ENCODE peak calls at places on chromosomes 16 and 17, in four cellular contexts. P is mesenchymal stem cell, T is IMR-90, S is H9. F is an unnamed sample.

GRCh38 chr17:81528651-81529436 is 667 bp downstream of the FSCN2 start:
- DNase-seq in P (no peak), T (no peak), S (no peak), F (no peak)

GRCh38 chr17:74746922-74747321 is 1.5 kb upstream of the NHERF1 start:
- DNase-seq in P (peak; percentile 63), T (no peak), S (no peak), F (no peak)

GRCh38 chr17:1561420-1562177 is 993 bp downstream of the PITPNA start:
- DNase-seq in P (peak; percentile 44), T (no peak), S (no peak), F (no peak)

GRCh38 chr17:81443269-81443668 is 48.0 kb downstream of the BAHCC1 start:
- DNase-seq in P (no peak), T (no peak), S (no peak), F (no peak)

GRCh38 chr16:27428035-27428785 is 26.2 kb downstream of the IL21R start:
- DNase-seq in P (no peak), T (no peak), S (peak; percentile 24), F (no peak)

GRCh38 chr16:23227529-23227928 is 45.0 kb downstream of the SCNN1G start:
- DNase-seq in P (no peak), T (no peak), S (no peak), F (no peak)

GRCh38 chr17:51653902-51654301 is 393.6 kb downstream of the UTP18 start:
- DNase-seq in P (no peak), T (no peak), S (peak; percentile 67), F (no peak)

GRCh38 chr17:74448774-74449173 is 16.9 kb downstream of the GPRC5C start:
- DNase-seq in P (no peak), T (no peak), S (no peak), F (no peak)

GRCh38 chr17:43342601-43342905 is 56.2 kb upstream of the ARL4D start:
- DNase-seq in P (no peak), T (no peak), S (no peak), F (no peak)

GRCh38 chr17:51734976-51735375 is 423.5 kb downstream of the CA10 start:
- DNase-seq in P (no peak), T (no peak), S (no peak), F (no peak)

DNA sequence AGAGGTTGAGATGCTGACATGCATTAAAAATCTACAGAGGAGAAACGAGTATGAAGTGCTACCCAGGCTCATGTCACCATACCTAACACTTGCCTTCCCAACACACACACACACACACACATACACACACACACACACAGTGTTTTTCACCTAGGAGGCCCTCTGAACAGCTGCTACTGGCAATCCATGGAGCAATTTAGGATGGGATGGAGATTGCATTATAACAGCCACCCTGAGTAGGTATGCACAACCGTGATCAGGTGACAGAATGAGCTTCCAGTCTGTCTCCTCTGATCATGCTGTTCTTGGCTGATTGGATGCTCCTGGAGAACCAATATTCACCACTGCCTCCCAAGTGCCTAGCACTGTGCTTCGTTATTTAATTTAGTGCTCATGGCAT is 528.5 kb upstream of the CDH5 start:
- DNase-seq in P (no peak), T (no peak), S (no peak), F (no peak)
- H3K79me1 ChIP-seq in P (no peaks in the 10 kb centered on the region), T (no peaks in the 10 kb centered on the region), S (no peaks in the 10 kb centered on the region), F (no peaks in the 10 kb centered on the region)

DNA sequence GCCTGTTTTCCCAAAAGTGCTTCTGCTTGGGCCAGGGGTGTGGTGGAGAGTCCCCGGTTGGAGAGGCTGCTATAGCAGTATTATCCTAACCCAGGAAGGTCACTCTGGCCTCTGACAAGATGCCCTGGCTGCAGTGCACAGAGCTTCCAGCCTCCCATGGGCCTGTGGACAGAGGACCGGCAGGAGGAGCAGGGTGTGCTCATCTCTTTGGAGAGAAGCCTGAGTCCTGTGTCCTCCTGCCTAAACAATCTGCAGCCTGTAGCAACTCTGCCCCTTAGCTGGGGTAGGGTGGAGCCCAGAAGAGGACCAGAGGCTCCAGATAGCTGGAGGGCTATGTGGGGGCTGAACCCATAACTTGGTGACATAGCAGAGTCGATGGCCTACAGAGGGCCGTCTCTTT is 78.0 kb downstream of the MPRIP start:
- DNase-seq in P (no peak), T (no peak), S (no peak), F (no peak)
- H3K79me1 ChIP-seq in P (peaks cover 36% of the 10 kb centered on the region), T (peaks cover 94% of the 10 kb centered on the region), S (no peaks in the 10 kb centered on the region), F (peaks cover 13% of the 10 kb centered on the region)

GRCh38 chr17:5718751-5719150 is 134.4 kb upstream of the NLRP1 start:
- DNase-seq in P (no peak), T (no peak), S (no peak), F (peak; percentile 58)
- H3K79me1 ChIP-seq in P (no peaks in the 10 kb centered on the region), T (no peaks in the 10 kb centered on the region), S (no peaks in the 10 kb centered on the region), F (no peaks in the 10 kb centered on the region)

GRCh38 chr17:17081304-17081940 is 39.2 kb downstream of the MPRIP start:
- DNase-seq in P (no peak), T (no peak), S (no peak), F (no peak)

GRCh38 chr17:17086585-17086984 is 44.3 kb downstream of the MPRIP start:
- DNase-seq in P (no peak), T (no peak), S (no peak), F (no peak)

GRCh38 chr17:17084941-17085340 is 42.7 kb downstream of the MPRIP start:
- DNase-seq in P (no peak), T (no peak), S (no peak), F (no peak)

GRCh38 chr17:17082878-17083277 is 40.6 kb downstream of the MPRIP start:
- DNase-seq in P (no peak), T (no peak), S (no peak), F (no peak)

GRCh38 chr17:17084317-17084835 is 42.1 kb downstream of the MPRIP start:
- DNase-seq in P (no peak), T (no peak), S (no peak), F (no peak)
- H3K79me1 ChIP-seq in P (peaks cover 65% of the 10 kb centered on the region), T (peaks cover 93% of the 10 kb centered on the region), S (peaks cover under 1% of the 10 kb centered on the region), F (peaks cover 4% of the 10 kb centered on the region)